ENCODE peak calls at places on chromosomes 4 and X, in seven cellular contexts. One of them, this sample, is unnamed.

GRCh38 chr4:102517753-102518152 is 16.6 kb downstream of the NFKB1 start:
- DNase-seq in thyroid gland: no peak
- DNase-seq in colonic mucosa: no peak
- DNase-seq in tibial nerve: no peak
- DNase-seq in gastrocnemius medialis: no peak
- DNase-seq in spleen: no peak
- DNase-seq in lower lobe of right lung: no peak
- DNase-seq in this sample: no peak

GRCh38 chr4:183873389-183874185 is 31.5 kb upstream of the STOX2 start:
- DNase-seq in spleen: no peak
- DNase-seq in gastrocnemius medialis: no peak
- DNase-seq in colonic mucosa: no peak
- DNase-seq in thyroid gland: no peak
- DNase-seq in tibial nerve: no peak
- DNase-seq in lower lobe of right lung: no peak
- DNase-seq in this sample: no peak

GRCh38 chr4:54094449-54094848 is 5.5 kb upstream of the GSX2 start:
- DNase-seq in tibial nerve: no peak
- DNase-seq in colonic mucosa: no peak
- DNase-seq in lower lobe of right lung: no peak
- DNase-seq in spleen: no peak
- DNase-seq in thyroid gland: no peak
- DNase-seq in gastrocnemius medialis: no peak
- DNase-seq in this sample: no peak

GRCh38 chrX:13059676-13060499 is 15.5 kb upstream of the FAM9C start:
- DNase-seq in thyroid gland: no peak
- DNase-seq in lower lobe of right lung: no peak
- DNase-seq in gastrocnemius medialis: no peak
- DNase-seq in colonic mucosa: no peak
- DNase-seq in spleen: no peak
- DNase-seq in tibial nerve: no peak
- DNase-seq in this sample: no peak

GRCh38 chrX:31199051-31199769 is 127.4 kb upstream of the FTHL17 start:
- DNase-seq in colonic mucosa: no peak
- DNase-seq in spleen: no peak
- DNase-seq in tibial nerve: no peak
- DNase-seq in lower lobe of right lung: no peak
- DNase-seq in thyroid gland: no peak
- DNase-seq in gastrocnemius medialis: no peak
- DNase-seq in this sample: no peak

GRCh38 chr4:151730003-151730559 is 30.7 kb downstream of the GATB start:
- DNase-seq in gastrocnemius medialis: no peak
- DNase-seq in spleen: no peak
- DNase-seq in lower lobe of right lung: no peak
- DNase-seq in thyroid gland: no peak
- DNase-seq in tibial nerve: no peak
- DNase-seq in colonic mucosa: peak; percentile 74
- DNase-seq in this sample: peak; percentile 55

GRCh38 chr4:186298034-186298647 is 32.2 kb downstream of the F11 start:
- DNase-seq in thyroid gland: no peak
- DNase-seq in spleen: no peak
- DNase-seq in gastrocnemius medialis: no peak
- DNase-seq in tibial nerve: no peak
- DNase-seq in lower lobe of right lung: no peak
- DNase-seq in colonic mucosa: no peak
- DNase-seq in this sample: no peak

GRCh38 chr4:42371306-42372063 is 25.8 kb upstream of the SHISA3 start:
- DNase-seq in spleen: no peak
- DNase-seq in gastrocnemius medialis: no peak
- DNase-seq in lower lobe of right lung: no peak
- DNase-seq in colonic mucosa: no peak
- DNase-seq in tibial nerve: no peak
- DNase-seq in thyroid gland: peak; percentile 10
- DNase-seq in this sample: no peak

GRCh38 chr4:95431678-95432077 is 117.1 kb downstream of the UNC5C start:
- DNase-seq in tibial nerve: no peak
- DNase-seq in gastrocnemius medialis: no peak
- DNase-seq in colonic mucosa: no peak
- DNase-seq in spleen: no peak
- DNase-seq in thyroid gland: no peak
- DNase-seq in lower lobe of right lung: no peak
- DNase-seq in this sample: no peak

GRCh38 chrX:39984191-39984956 is 113.4 kb downstream of the BCOR start:
- DNase-seq in thyroid gland: no peak
- DNase-seq in colonic mucosa: peak; percentile 32
- DNase-seq in spleen: no peak
- DNase-seq in tibial nerve: no peak
- DNase-seq in gastrocnemius medialis: no peak
- DNase-seq in lower lobe of right lung: no peak
- DNase-seq in this sample: peak; percentile 21

GRCh38 chr4:128566688-128567087 is 242.8 kb upstream of the JADE1 start:
- DNase-seq in spleen: no peak
- DNase-seq in colonic mucosa: no peak
- DNase-seq in lower lobe of right lung: no peak
- DNase-seq in thyroid gland: no peak
- DNase-seq in gastrocnemius medialis: no peak
- DNase-seq in tibial nerve: no peak
- DNase-seq in this sample: no peak

GRCh38 chr4:128565054-128565453 is 244.4 kb upstream of the JADE1 start:
- DNase-seq in gastrocnemius medialis: no peak
- DNase-seq in tibial nerve: no peak
- DNase-seq in thyroid gland: no peak
- DNase-seq in colonic mucosa: no peak
- DNase-seq in spleen: no peak
- DNase-seq in lower lobe of right lung: no peak
- DNase-seq in this sample: no peak

GRCh38 chr4:128560754-128561495 is 248.6 kb upstream of the JADE1 start:
- DNase-seq in lower lobe of right lung: no peak
- DNase-seq in thyroid gland: no peak
- DNase-seq in spleen: no peak
- DNase-seq in tibial nerve: no peak
- DNase-seq in colonic mucosa: no peak
- DNase-seq in gastrocnemius medialis: no peak
- DNase-seq in this sample: peak; percentile 20

GRCh38 chr4:128570380-128570779 is 239.1 kb upstream of the JADE1 start:
- DNase-seq in tibial nerve: peak; percentile 19
- DNase-seq in lower lobe of right lung: peak; percentile 58
- DNase-seq in thyroid gland: no peak
- DNase-seq in colonic mucosa: no peak
- DNase-seq in spleen: no peak
- DNase-seq in gastrocnemius medialis: peak; percentile 55
- DNase-seq in this sample: no peak

DNA sequence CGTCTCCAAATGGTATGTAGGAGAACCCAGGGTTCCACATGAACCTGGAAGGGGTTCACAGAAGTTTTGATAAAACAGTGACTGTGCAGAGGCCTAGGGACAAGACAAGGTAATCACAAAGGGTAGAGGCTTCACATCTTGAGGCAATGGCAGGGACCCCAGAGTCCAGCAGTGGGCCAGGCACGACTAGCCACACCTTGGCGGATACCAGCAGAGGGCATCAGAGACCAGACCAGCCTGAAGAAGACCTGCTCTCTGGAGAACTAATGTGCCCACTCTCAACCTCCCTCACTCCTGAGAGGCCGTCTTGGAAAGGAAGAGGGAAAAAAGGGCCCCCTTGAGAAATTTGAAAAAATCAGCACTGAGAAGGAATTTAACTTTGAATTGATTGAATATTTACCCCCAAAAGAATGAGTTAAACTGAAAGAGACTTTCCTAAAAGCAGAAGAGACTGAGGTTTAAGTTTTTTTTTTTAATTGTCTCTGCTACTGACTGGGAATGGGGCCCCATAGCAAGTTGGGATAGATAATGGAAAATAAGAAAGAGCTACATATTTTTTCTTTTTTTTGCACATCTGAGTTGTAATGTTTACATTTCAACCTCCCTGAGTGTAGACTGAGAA is 243.8 kb upstream of the JADE1 start:
- DNase-seq in gastrocnemius medialis: no peak
- DNase-seq in tibial nerve: no peak
- DNase-seq in colonic mucosa: peak; percentile 52
- DNase-seq in lower lobe of right lung: no peak
- DNase-seq in spleen: no peak
- DNase-seq in thyroid gland: peak; percentile 73
- DNase-seq in this sample: peak; percentile 72
- H3K4me1 ChIP-seq in gastrocnemius medialis: peaks cover 11% of the 10 kb centered on the region
- H3K4me1 ChIP-seq in tibial nerve: peaks cover 4% of the 10 kb centered on the region
- H3K4me1 ChIP-seq in colonic mucosa: no peaks in the 10 kb centered on the region
- H3K4me1 ChIP-seq in lower lobe of right lung: peaks cover 10% of the 10 kb centered on the region
- H3K4me1 ChIP-seq in spleen: peaks cover 3% of the 10 kb centered on the region
- H3K4me1 ChIP-seq in thyroid gland: peaks cover 21% of the 10 kb centered on the region
- H3K4me1 ChIP-seq in this sample: no peaks in the 10 kb centered on the region

GRCh38 chr4:127623755-127624087 is 9.0 kb upstream of the INTU start:
- DNase-seq in gastrocnemius medialis: no peak
- DNase-seq in lower lobe of right lung: no peak
- DNase-seq in tibial nerve: no peak
- DNase-seq in colonic mucosa: no peak
- DNase-seq in thyroid gland: peak; percentile 64
- DNase-seq in spleen: no peak
- DNase-seq in this sample: no peak
- H3K4me3 ChIP-seq in gastrocnemius medialis: peak overlapping the region; percentile 55
- H3K4me3 ChIP-seq in lower lobe of right lung: peak overlapping the region; percentile 66
- H3K4me3 ChIP-seq in tibial nerve: peak overlapping the region; percentile 54
- H3K4me3 ChIP-seq in colonic mucosa: peak overlapping the region; percentile 45
- H3K4me3 ChIP-seq in thyroid gland: peak overlapping the region; percentile 21
- H3K4me3 ChIP-seq in spleen: peak overlapping the region; percentile 69
- H3K4me3 ChIP-seq in this sample: no peak overlapping the region

DNA sequence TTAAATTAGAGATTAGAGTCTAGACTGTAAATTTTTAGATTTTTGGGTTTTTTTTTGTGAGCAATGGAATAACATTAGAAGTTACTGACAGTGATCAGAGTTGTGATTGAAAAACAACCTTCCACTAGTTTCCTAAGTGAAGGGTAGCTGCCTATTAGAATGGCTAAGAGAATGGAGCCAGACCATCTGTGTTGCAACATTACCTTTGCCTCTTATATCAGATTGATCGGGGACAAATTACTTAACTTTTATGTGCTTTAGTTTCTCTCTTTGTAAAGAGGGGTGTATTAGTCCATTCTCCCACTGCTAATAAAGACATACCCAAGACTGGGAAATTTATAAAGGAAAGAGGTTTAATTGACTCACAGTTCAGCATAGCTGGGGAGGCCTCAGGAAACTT is 12.5 kb upstream of the PI4K2B start:
- DNase-seq in colonic mucosa: no peak
- DNase-seq in gastrocnemius medialis: no peak
- DNase-seq in lower lobe of right lung: no peak
- DNase-seq in thyroid gland: no peak
- DNase-seq in spleen: no peak
- DNase-seq in tibial nerve: no peak
- DNase-seq in this sample: no peak
- H3K9me3 ChIP-seq in colonic mucosa: peaks cover 5% of the 10 kb centered on the region
- H3K9me3 ChIP-seq in gastrocnemius medialis: no peaks in the 10 kb centered on the region
- H3K9me3 ChIP-seq in lower lobe of right lung: peaks cover 44% of the 10 kb centered on the region
- H3K9me3 ChIP-seq in thyroid gland: no peaks in the 10 kb centered on the region
- H3K9me3 ChIP-seq in spleen: peaks cover 80% of the 10 kb centered on the region
- H3K9me3 ChIP-seq in tibial nerve: no peaks in the 10 kb centered on the region
- H3K9me3 ChIP-seq in this sample: peaks cover 50% of the 10 kb centered on the region

GRCh38 chr4:76212301-76212700 is 1.3 kb downstream of the SCARB2 start:
- DNase-seq in gastrocnemius medialis: no peak
- DNase-seq in colonic mucosa: peak; percentile 16
- DNase-seq in thyroid gland: peak; percentile 35
- DNase-seq in spleen: no peak
- DNase-seq in tibial nerve: no peak
- DNase-seq in lower lobe of right lung: no peak
- DNase-seq in this sample: peak; percentile 10

GRCh38 chr4:76208005-76208765 is 5.4 kb downstream of the SCARB2 start:
- DNase-seq in spleen: peak; percentile 79
- DNase-seq in colonic mucosa: peak; percentile 84
- DNase-seq in thyroid gland: peak; percentile 73
- DNase-seq in gastrocnemius medialis: peak; percentile 90
- DNase-seq in lower lobe of right lung: peak; percentile 77
- DNase-seq in tibial nerve: peak; percentile 71
- DNase-seq in this sample: peak; percentile 82

GRCh38 chr4:76210502-76210901 is 3.1 kb downstream of the SCARB2 start:
- DNase-seq in gastrocnemius medialis: no peak
- DNase-seq in lower lobe of right lung: no peak
- DNase-seq in thyroid gland: no peak
- DNase-seq in tibial nerve: no peak
- DNase-seq in spleen: no peak
- DNase-seq in colonic mucosa: peak; percentile 15
- DNase-seq in this sample: peak; percentile 3

GRCh38 chr4:76211769-76212168 is 1.9 kb downstream of the SCARB2 start:
- DNase-seq in colonic mucosa: peak; percentile 21
- DNase-seq in thyroid gland: no peak
- DNase-seq in gastrocnemius medialis: no peak
- DNase-seq in lower lobe of right lung: no peak
- DNase-seq in tibial nerve: no peak
- DNase-seq in spleen: no peak
- DNase-seq in this sample: no peak

DNA sequence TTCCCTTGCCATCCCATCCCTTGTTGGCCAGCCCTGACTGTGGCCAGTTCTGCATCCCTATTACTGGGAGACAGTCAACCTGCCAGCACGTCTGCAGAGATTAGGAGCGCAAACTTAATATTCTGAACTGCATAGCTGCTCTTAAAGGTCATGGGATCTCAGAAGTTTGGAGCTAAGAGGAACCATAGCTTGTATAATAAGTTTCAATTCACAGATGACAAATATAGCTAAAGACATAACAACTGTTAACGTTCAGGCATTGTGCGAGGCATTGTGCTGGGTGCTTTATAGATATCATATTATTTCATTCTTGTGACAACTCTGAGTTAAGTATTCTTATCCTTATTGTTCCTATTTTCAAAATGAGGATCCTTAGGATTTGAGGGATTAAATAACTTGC is 3.7 kb downstream of the SCARB2 start:
- DNase-seq in colonic mucosa: no peak
- DNase-seq in tibial nerve: no peak
- DNase-seq in gastrocnemius medialis: no peak
- DNase-seq in lower lobe of right lung: no peak
- DNase-seq in spleen: no peak
- DNase-seq in thyroid gland: no peak
- DNase-seq in this sample: no peak
- H3K4me1 ChIP-seq in colonic mucosa: peaks cover 19% of the 10 kb centered on the region
- H3K4me1 ChIP-seq in tibial nerve: peaks cover 78% of the 10 kb centered on the region
- H3K4me1 ChIP-seq in gastrocnemius medialis: peaks cover 82% of the 10 kb centered on the region
- H3K4me1 ChIP-seq in lower lobe of right lung: peaks cover 85% of the 10 kb centered on the region
- H3K4me1 ChIP-seq in spleen: peaks cover 94% of the 10 kb centered on the region
- H3K4me1 ChIP-seq in thyroid gland: peaks cover 41% of the 10 kb centered on the region
- H3K4me1 ChIP-seq in this sample: peaks cover 60% of the 10 kb centered on the region